ENCODE peak calls at places on chromosomes 2 and 18, in nine cellular contexts. B is endothelial cell of umbilical vein, H is HCT116, X is transverse colon, Q is SK-N-SH, C is spleen, I is esophagus muscularis mucosa, E is sigmoid colon, G is K562. V is an unnamed sample.

GRCh38 chr2:133674433-133675331 is 106.4 kb upstream of the NCKAP5 start:
- DNase-seq in H (no peak), I (no peak), X (peak), C (no peak), E (peak), B (peak), G (no peak), Q (no peak), V (peak)

GRCh38 chr2:38277245-38278119 is 99.6 kb downstream of the ATL2 start:
- DNase-seq in B (no peak), X (no peak), Q (no peak), E (no peak), G (no peak), I (no peak), H (no peak), C (no peak), V (no peak)

GRCh38 chr2:70966681-70967080 is 11.7 kb upstream of the ANKRD53 start:
- DNase-seq in E (no peak), X (no peak), Q (no peak), H (no peak), B (no peak), I (peak), C (peak), G (no peak), V (no peak)

GRCh38 chr2:201949036-201950012 is 84.3 kb upstream of the FZD7 start:
- DNase-seq in G (no peak), Q (peak), C (no peak), B (peak), E (no peak), H (no peak), X (no peak), I (no peak), V (no peak)

GRCh38 chr2:69810550-69810949 is 18.9 kb upstream of the GMCL1 start:
- DNase-seq in H (no peak), Q (no peak), I (peak), C (no peak), X (no peak), B (no peak), E (no peak), G (no peak), V (no peak)

GRCh38 chr2:48572797-48573196 is 42.8 kb downstream of the STON1 start:
- DNase-seq in G (peak), Q (peak), B (no peak), H (no peak), I (no peak), E (no peak), C (no peak), X (no peak), V (no peak)

GRCh38 chr2:13919981-13920382 is 712.5 kb upstream of the LRATD1 start:
- DNase-seq in G (no peak), I (no peak), X (no peak), H (no peak), E (no peak), B (no peak), Q (no peak), C (no peak), V (no peak)

GRCh38 chr2:212495076-212495475 is 43.5 kb downstream of the ERBB4 start:
- DNase-seq in E (no peak), G (no peak), X (no peak), Q (no peak), I (no peak), C (no peak), H (no peak), B (no peak), V (no peak)

GRCh38 chr2:237874585-237875161 is 15.2 kb downstream of the RAMP1 start:
- DNase-seq in H (no peak), C (peak), I (no peak), G (no peak), Q (no peak), E (peak), B (no peak), X (no peak), V (no peak)

GRCh38 chr2:127078691-127079270 is 28.2 kb downstream of the BIN1 start:
- DNase-seq in C (no peak), E (no peak), H (no peak), G (no peak), B (no peak), Q (no peak), I (no peak), X (no peak), V (no peak)

GRCh38 chr2:118251427-118251826 is 163.2 kb downstream of the INSIG2 start:
- DNase-seq in E (no peak), Q (no peak), H (no peak), C (no peak), X (no peak), I (no peak), B (no peak), G (no peak), V (no peak)

GRCh38 chr2:135255208-135255607 is 203.1 kb downstream of the RAB3GAP1 start:
- DNase-seq in Q (no peak), I (no peak), G (no peak), X (no peak), H (no peak), E (no peak), B (no peak), C (no peak), V (no peak)

GRCh38 chr2:8477511-8478132 is 204.2 kb upstream of the ID2 start:
- DNase-seq in Q (no peak), H (no peak), C (peak), G (no peak), I (no peak), X (no peak), E (peak), B (no peak), V (no peak)

GRCh38 chr2:112301973-112302372 is 26.6 kb downstream of the ZC3H6 start:
- DNase-seq in C (no peak), H (no peak), X (no peak), I (no peak), E (no peak), B (peak), Q (no peak), G (no peak), V (no peak)

GRCh38 chr18:54232485-54233227 is 8.2 kb upstream of the MBD2 start:
- DNase-seq in C (no peak), H (no peak), X (no peak), B (no peak), Q (no peak), I (no peak), G (no peak), E (no peak), V (no peak)

GRCh38 chr2:73172963-73173362 is 29.4 kb upstream of the NOTO start:
- DNase-seq in C (no peak), Q (no peak), X (no peak), B (no peak), H (no peak), E (no peak), G (no peak), I (no peak), V (no peak)

GRCh38 chr2:144595686-144596073 is 75.8 kb upstream of the ZEB2 start:
- DNase-seq in H (no peak), X (no peak), C (no peak), B (no peak), I (no peak), Q (no peak), E (no peak), G (no peak), V (no peak)

GRCh38 chr2:234308814-234309195 is 188.1 kb downstream of the ARL4C start:
- DNase-seq in B (peak), C (no peak), G (no peak), H (no peak), I (no peak), E (no peak), X (peak), Q (no peak), V (no peak)

GRCh38 chr2:7962191-7962590 is 719.7 kb upstream of the ID2 start:
- DNase-seq in G (no peak), B (no peak), Q (no peak), H (no peak), I (no peak), X (no peak), E (no peak), C (no peak), V (no peak)

GRCh38 chr2:14587119-14587518 is 45.4 kb upstream of the LRATD1 start:
- DNase-seq in X (no peak), I (no peak), E (no peak), H (no peak), C (no peak), Q (no peak), G (no peak), B (no peak), V (no peak)

GRCh38 chr2:44450806-44451205 is 89.1 kb downstream of the CAMKMT start:
- DNase-seq in G (no peak), C (no peak), B (peak), Q (no peak), E (no peak), H (no peak), I (no peak), X (no peak), V (no peak)

GRCh38 chr18:34787931-34788532 is 77.9 kb downstream of the DTNA start:
- DNase-seq in G (peak), Q (peak), B (peak), C (no peak), H (peak), X (peak), E (no peak), I (no peak), V (peak)

GRCh38 chr2:30422437-30422805 is 24.6 kb upstream of the LCLAT1 start:
- DNase-seq in I (no peak), H (peak), G (peak), X (peak), B (no peak), Q (peak), E (no peak), C (peak), V (peak)

GRCh38 chr2:30427606-30428005 is 19.4 kb upstream of the LCLAT1 start:
- DNase-seq in Q (no peak), I (no peak), B (no peak), E (no peak), C (no peak), G (no peak), X (no peak), H (no peak), V (no peak)

GRCh38 chr2:30424231-30424630 is 22.8 kb upstream of the LCLAT1 start:
- DNase-seq in X (no peak), H (no peak), Q (no peak), B (no peak), I (no peak), C (no peak), E (no peak), G (no peak), V (no peak)

GRCh38 chr2:30428034-30428662 is 18.9 kb upstream of the LCLAT1 start:
- DNase-seq in C (no peak), H (no peak), E (no peak), X (no peak), G (no peak), Q (peak), B (no peak), I (no peak), V (no peak)

DNA sequence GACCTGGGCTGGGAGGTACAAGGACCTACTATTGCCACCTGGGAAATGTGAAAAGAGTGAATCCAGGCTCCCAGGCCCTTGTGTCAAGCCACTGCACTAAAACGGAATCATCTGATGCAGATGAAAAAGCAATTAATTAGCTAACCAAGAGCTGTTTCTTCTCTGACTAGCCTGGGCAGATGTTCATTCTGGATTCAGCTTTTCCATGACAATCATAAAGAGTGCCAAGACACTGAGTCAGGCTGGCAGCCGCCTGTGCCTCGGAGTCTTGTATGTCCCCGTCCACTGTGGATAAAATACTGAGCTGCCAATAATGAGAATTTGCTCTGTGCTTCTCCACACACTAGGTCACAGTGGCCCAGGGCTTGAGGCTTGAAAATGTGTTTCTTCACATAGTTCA is 21.7 kb upstream of the LCLAT1 start:
- DNase-seq in I (no peak), H (no peak), B (no peak), Q (peak), X (no peak), C (no peak), G (no peak), E (no peak), V (no peak)
- H3K27ac ChIP-seq in I (no peak), H (no peak), B (no peak), Q (no peak), X (no peak), C (no peak), G (no peak), E (peak), V (no peak)

GRCh38 chr18:63311481-63312409 is 7.8 kb downstream of the BCL2 start:
- DNase-seq in C (no peak), H (no peak), I (no peak), E (no peak), B (no peak), Q (no peak), X (no peak), G (no peak), V (no peak)
- TF ChIP-seq POLR2AphosphoS5 in C (no peak), H (no peak), I (no peak), E (no peak), B (no peak), Q (no peak), X (no peak), G (no peak), V (no peak)

DNA sequence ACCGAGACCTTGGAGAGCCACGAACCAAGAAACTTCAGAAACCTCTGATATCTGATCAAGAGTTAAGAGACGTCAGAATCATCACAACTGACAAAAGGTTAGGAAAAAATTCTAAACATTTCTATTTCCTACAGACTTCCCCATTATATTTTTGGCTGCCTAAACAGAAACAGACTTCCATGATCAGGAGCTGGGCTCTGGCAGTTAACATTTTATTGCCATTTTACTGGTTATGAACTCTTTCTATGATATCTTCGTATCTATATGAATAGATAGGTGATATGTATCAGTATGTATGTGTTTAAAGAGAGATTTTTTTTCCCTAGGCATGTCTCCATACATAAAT is 31.1 kb upstream of the PPP1R1C start:
- DNase-seq in E (no peak), B (no peak), G (no peak), X (no peak), Q (no peak), C (no peak), H (no peak), I (no peak), V (no peak)
- TF ChIP-seq CTCF in E (no peak), B (no peak), G (peak), X (no peak), Q (no peak), C (no peak), H (no peak), I (no peak), V (no peak)

DNA sequence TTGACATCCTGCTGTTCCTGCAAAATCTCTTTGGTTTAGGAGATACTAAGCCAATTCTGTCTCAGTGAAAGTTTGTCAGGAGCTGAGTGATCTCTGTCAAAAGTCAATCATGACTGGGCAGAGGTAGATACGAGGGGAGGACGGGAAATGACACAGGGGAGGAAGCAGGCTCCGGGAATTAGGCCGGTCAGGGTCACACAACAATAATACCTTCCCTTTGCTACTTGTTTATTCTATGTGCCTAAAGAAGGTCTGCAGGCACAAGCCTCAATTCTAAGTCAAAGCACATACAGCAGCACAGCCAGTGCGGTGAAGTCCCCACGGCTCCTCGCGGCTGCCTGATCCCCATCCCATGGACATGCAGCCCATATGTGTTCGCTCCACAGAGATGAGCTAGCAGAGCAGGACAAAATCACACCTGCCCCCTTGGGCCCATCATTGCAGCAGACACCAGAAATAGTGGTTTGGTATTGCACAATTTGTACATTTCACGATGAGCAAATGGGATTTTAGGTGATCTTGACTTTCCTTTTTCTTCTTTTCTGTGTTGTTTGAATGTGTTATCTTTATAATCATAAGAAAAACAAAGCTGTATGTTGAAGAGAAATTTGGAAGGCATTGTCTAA is 141.4 kb downstream of the VAPA start:
- DNase-seq in X (no peak), E (no peak), G (no peak), C (no peak), Q (no peak), B (peak), I (no peak), H (no peak), V (no peak)
- H3K27ac ChIP-seq in X (no peak), E (no peak), G (no peak), C (peak), Q (no peak), B (peak), I (no peak), H (no peak), V (no peak)

GRCh38 chr2:24832991-24833671 is 39.9 kb downstream of the CENPO start:
- DNase-seq in G (no peak), X (no peak), Q (no peak), C (peak), B (no peak), E (no peak), H (no peak), I (no peak), V (no peak)
- TF ChIP-seq POLR2AphosphoS5 in G (no peak), X (no peak), Q (no peak), C (no peak), B (no peak), E (no peak), H (no peak), I (no peak), V (no peak)

GRCh38 chr18:47345291-47345690 is 93.8 kb upstream of the SKOR2 start:
- DNase-seq in B (no peak), X (no peak), E (no peak), H (no peak), G (no peak), C (no peak), I (no peak), Q (no peak), V (no peak)
- TF ChIP-seq CTCF in B (no peak), X (no peak), E (no peak), H (no peak), G (no peak), C (no peak), I (no peak), Q (no peak), V (no peak)

GRCh38 chr2:1415501-1415900 is 2.2 kb downstream of the TPO start:
- DNase-seq in X (no peak), C (no peak), B (no peak), Q (no peak), H (no peak), I (no peak), G (no peak), E (no peak), V (no peak)

GRCh38 chr2:1414121-1414520 is 858 bp downstream of the TPO start:
- DNase-seq in B (no peak), I (no peak), X (no peak), Q (no peak), G (no peak), C (no peak), H (no peak), E (no peak), V (no peak)

GRCh38 chr2:1407950-1408695 is 5.1 kb upstream of the TPO start:
- DNase-seq in G (no peak), I (no peak), E (no peak), B (no peak), H (no peak), X (no peak), Q (no peak), C (no peak), V (no peak)

GRCh38 chr2:1413156-1413690 is at the start of gene TPO:
- DNase-seq in Q (no peak), E (no peak), B (no peak), I (no peak), H (no peak), X (no peak), C (no peak), G (no peak), V (no peak)
- H3K27ac ChIP-seq in Q (no peak), E (no peak), B (no peak), I (no peak), H (no peak), X (no peak), C (peak), G (no peak), V (no peak)

V was measured in stomach.